ENCODE peak calls at places on chromosome 22, in four cellular contexts. One of them, this sample, is unnamed.

GRCh38 chr22:36772451-36772850 is 3.5 kb downstream of the IFT27 start:
- DNase-seq in K562: no peak
- DNase-seq in HepG2: no peak
- DNase-seq in GM12878: no peak
- DNase-seq in this sample: no peak

GRCh38 chr22:37180531-37181231 is 7.4 kb downstream of the C1QTNF6 start:
- DNase-seq in K562: no peak
- DNase-seq in HepG2: no peak
- DNase-seq in GM12878: no peak
- DNase-seq in this sample: no peak

GRCh38 chr22:35534091-35534490 is 6.5 kb upstream of the RASD2 start:
- DNase-seq in K562: no peak
- DNase-seq in HepG2: no peak
- DNase-seq in GM12878: no peak
- DNase-seq in this sample: no peak

GRCh38 chr22:25008666-25009065 is 56.1 kb downstream of the KIAA1671 start:
- DNase-seq in K562: no peak
- DNase-seq in HepG2: no peak
- DNase-seq in GM12878: peak
- DNase-seq in this sample: no peak

GRCh38 chr22:20988573-20989322 is 6.7 kb downstream of the LZTR1 start:
- DNase-seq in K562: no peak
- DNase-seq in HepG2: no peak
- DNase-seq in GM12878: no peak
- DNase-seq in this sample: no peak

GRCh38 chr22:37179622-37180420 is 8.2 kb downstream of the C1QTNF6 start:
- DNase-seq in K562: no peak
- DNase-seq in HepG2: no peak
- DNase-seq in GM12878: no peak
- DNase-seq in this sample: no peak

GRCh38 chr22:40542821-40543540 is 93.5 kb downstream of the MRTFA start:
- DNase-seq in K562: no peak
- DNase-seq in HepG2: no peak
- DNase-seq in GM12878: no peak
- DNase-seq in this sample: no peak

GRCh38 chr22:33539902-33540751 is 380.1 kb downstream of the LARGE1 start:
- DNase-seq in K562: no peak
- DNase-seq in HepG2: peak
- DNase-seq in GM12878: no peak
- DNase-seq in this sample: no peak

GRCh38 chr22:42945736-42946135 is 69.2 kb downstream of the PACSIN2 start:
- DNase-seq in K562: no peak
- DNase-seq in HepG2: no peak
- DNase-seq in GM12878: no peak
- DNase-seq in this sample: no peak

GRCh38 chr22:34038801-34039200 is 118.5 kb upstream of the LARGE1 start:
- DNase-seq in K562: no peak
- DNase-seq in HepG2: no peak
- DNase-seq in GM12878: no peak
- DNase-seq in this sample: no peak

GRCh38 chr22:35445933-35446332 is 46.0 kb downstream of the MCM5 start:
- DNase-seq in K562: no peak
- DNase-seq in HepG2: no peak
- DNase-seq in GM12878: no peak
- DNase-seq in this sample: no peak

GRCh38 chr22:49968831-49969661 is 8.5 kb downstream of the PIM3 start:
- DNase-seq in K562: no peak
- DNase-seq in HepG2: no peak
- DNase-seq in GM12878: no peak
- DNase-seq in this sample: peak

GRCh38 chr22:49969751-49970527 is 9.4 kb downstream of the PIM3 start:
- DNase-seq in K562: no peak
- DNase-seq in HepG2: no peak
- DNase-seq in GM12878: no peak
- DNase-seq in this sample: no peak

GRCh38 chr22:49966716-49967332 is 6.3 kb downstream of the PIM3 start:
- DNase-seq in K562: no peak
- DNase-seq in HepG2: peak
- DNase-seq in GM12878: no peak
- DNase-seq in this sample: peak

GRCh38 chr22:49967333-49968241 is 7.0 kb downstream of the PIM3 start:
- DNase-seq in K562: no peak
- DNase-seq in HepG2: peak
- DNase-seq in GM12878: no peak
- DNase-seq in this sample: no peak

GRCh38 chr22:49968313-49968830 is 7.8 kb downstream of the PIM3 start:
- DNase-seq in K562: no peak
- DNase-seq in HepG2: no peak
- DNase-seq in GM12878: no peak
- DNase-seq in this sample: no peak
- TF ChIP-seq CEBPB in K562: no peak
- TF ChIP-seq CEBPB in HepG2: no peak
- TF ChIP-seq CEBPB in GM12878: no peak
- TF ChIP-seq CEBPB in this sample: no peak

GRCh38 chr22:22761963-22762772 is 117.8 kb downstream of the GGTLC2 start:
- DNase-seq in K562: no peak
- DNase-seq in HepG2: no peak
- DNase-seq in GM12878: no peak
- DNase-seq in this sample: peak

GRCh38 chr22:22763512-22763911 is 119.1 kb downstream of the GGTLC2 start:
- DNase-seq in K562: no peak
- DNase-seq in HepG2: no peak
- DNase-seq in GM12878: no peak
- DNase-seq in this sample: peak

GRCh38 chr22:22761606-22761962 is 117.2 kb downstream of the GGTLC2 start:
- DNase-seq in K562: no peak
- DNase-seq in HepG2: no peak
- DNase-seq in GM12878: no peak
- DNase-seq in this sample: no peak

GRCh38 chr22:22767876-22768602 is 119.6 kb upstream of the IGLL5 start:
- DNase-seq in K562: peak
- DNase-seq in HepG2: no peak
- DNase-seq in GM12878: no peak
- DNase-seq in this sample: no peak

GRCh38 chr22:22764085-22764484 is 119.7 kb downstream of the GGTLC2 start:
- DNase-seq in K562: no peak
- DNase-seq in HepG2: no peak
- DNase-seq in GM12878: no peak
- DNase-seq in this sample: peak
- TF ChIP-seq ATF3 in K562: no peak
- TF ChIP-seq ATF3 in HepG2: no peak
- TF ChIP-seq ATF3 in GM12878: no peak
- TF ChIP-seq ATF3 in this sample: no peak

GRCh38 chr22:27151407-27151806 is 494.0 kb downstream of the MIAT start:
- DNase-seq in K562: no peak
- DNase-seq in HepG2: no peak
- DNase-seq in GM12878: no peak
- DNase-seq in this sample: no peak

GRCh38 chr22:27149886-27150529 is 492.6 kb downstream of the MIAT start:
- DNase-seq in K562: no peak
- DNase-seq in HepG2: no peak
- DNase-seq in GM12878: no peak
- DNase-seq in this sample: no peak

GRCh38 chr22:27148886-27149470 is 491.6 kb downstream of the MIAT start:
- DNase-seq in K562: no peak
- DNase-seq in HepG2: no peak
- DNase-seq in GM12878: no peak
- DNase-seq in this sample: no peak

GRCh38 chr22:27152033-27152432 is 494.6 kb downstream of the MIAT start:
- DNase-seq in K562: no peak
- DNase-seq in HepG2: no peak
- DNase-seq in GM12878: no peak
- DNase-seq in this sample: no peak

GRCh38 chr22:27150530-27150909 is 493.1 kb downstream of the MIAT start:
- DNase-seq in K562: no peak
- DNase-seq in HepG2: no peak
- DNase-seq in GM12878: no peak
- DNase-seq in this sample: no peak
- TF ChIP-seq HDAC6 in K562: no peak
- TF ChIP-seq HDAC6 in HepG2: no peak
- TF ChIP-seq HDAC6 in GM12878: no peak
- TF ChIP-seq HDAC6 in this sample: no peak

GRCh38 chr22:45579306-45579705 is 76.6 kb downstream of the FBLN1 start:
- DNase-seq in K562: no peak
- DNase-seq in HepG2: no peak
- DNase-seq in GM12878: no peak
- DNase-seq in this sample: no peak

GRCh38 chr22:45582236-45582954 is 79.7 kb downstream of the FBLN1 start:
- DNase-seq in K562: no peak
- DNase-seq in HepG2: no peak
- DNase-seq in GM12878: no peak
- DNase-seq in this sample: no peak

GRCh38 chr22:45579806-45580702 is 77.4 kb downstream of the FBLN1 start:
- DNase-seq in K562: no peak
- DNase-seq in HepG2: no peak
- DNase-seq in GM12878: no peak
- DNase-seq in this sample: no peak

GRCh38 chr22:45581549-45582080 is 78.9 kb downstream of the FBLN1 start:
- DNase-seq in K562: no peak
- DNase-seq in HepG2: no peak
- DNase-seq in GM12878: no peak
- DNase-seq in this sample: no peak

GRCh38 chr22:45580703-45581381 is 78.2 kb downstream of the FBLN1 start:
- DNase-seq in K562: no peak
- DNase-seq in HepG2: no peak
- DNase-seq in GM12878: no peak
- DNase-seq in this sample: no peak
- TF ChIP-seq CEBPB in K562: no peak
- TF ChIP-seq CEBPB in HepG2: no peak
- TF ChIP-seq CEBPB in GM12878: no peak
- TF ChIP-seq CEBPB in this sample: no peak